ENCODE peak calls at places on chromosomes 7 and 10, in ten cellular contexts. B is mammary epithelial cell; A is NT2/D1; P is MM.1S; V is adipocyte; J is hepatocyte; D is cardiac fibroblast; N is AG09309; C is CD8-positive, alpha-beta memory T cell; T is brain microvascular endothelial cell. F is an unnamed sample.
A peak's percentile ranks its signal among the peaks of the same experiment; 100 is the strongest.

GRCh38 chr10:20100157-20100556 is 283.9 kb downstream of the PLXDC2 start:
- DNase-seq in D (peak; percentile 86), C (no peak), N (no peak), V (no peak), J (peak; percentile 29), B (peak; percentile 68), P (no peak), A (no peak), T (peak; percentile 23), F (peak; percentile 1)

GRCh38 chr7:24825315-24825917 is 68.2 kb upstream of the GSDME start:
- DNase-seq in N (no peak), P (no peak), B (peak; percentile 57), T (no peak), D (no peak), V (no peak), C (no peak), J (peak; percentile 20), A (no peak), F (no peak)

GRCh38 chr10:120457431-120458172 is 575 bp downstream of the PLPP4 start:
- DNase-seq in T (no peak), A (no peak), J (no peak), P (no peak), N (no peak), D (no peak), C (no peak), V (no peak), B (no peak), F (no peak)

GRCh38 chr10:107914450-107915276 is 750.2 kb upstream of the SORCS1 start:
- DNase-seq in J (peak; percentile 50), A (no peak), C (no peak), D (no peak), V (peak; percentile 39), P (no peak), B (peak; percentile 30), N (no peak), T (no peak), F (no peak)

GRCh38 chr10:58638406-58638805 is 125.7 kb downstream of the BICC1 start:
- DNase-seq in V (peak; percentile 54), J (no peak), T (peak; percentile 86), B (no peak), C (no peak), A (no peak), P (no peak), D (peak; percentile 62), N (no peak), F (no peak)

GRCh38 chr7:99121496-99122021 is 22.3 kb downstream of the SMURF1 start:
- DNase-seq in N (no peak), C (no peak), B (no peak), J (no peak), V (no peak), T (peak; percentile 70), P (no peak), D (peak; percentile 79), A (no peak), F (no peak)

GRCh38 chr10:74514322-74514721 is 312.1 kb upstream of the KAT6B start:
- DNase-seq in P (no peak), T (no peak), B (no peak), V (no peak), J (no peak), D (no peak), C (no peak), A (no peak), N (no peak), F (no peak)

GRCh38 chr7:4875391-4875790 is 8.1 kb downstream of the RADIL start:
- DNase-seq in N (no peak), J (no peak), A (no peak), D (no peak), P (no peak), B (no peak), V (no peak), T (no peak), C (no peak), F (no peak)

GRCh38 chr10:124641282-124642075 is 102.7 kb downstream of the FAM53B start:
- DNase-seq in D (peak; percentile 58), J (peak; percentile 32), C (peak; percentile 61), T (peak; percentile 63), V (peak; percentile 46), B (peak; percentile 54), N (peak; percentile 18), A (no peak), P (no peak), F (no peak)

GRCh38 chr10:55410415-55410885 is 609.4 kb upstream of the PCDH15 start:
- DNase-seq in A (peak; percentile 6), P (no peak), N (no peak), J (peak; percentile 28), V (no peak), B (no peak), D (no peak), T (peak; percentile 4), C (no peak), F (no peak)

GRCh38 chr10:485776-486572 is 203.5 kb downstream of the DIP2C start:
- DNase-seq in P (peak; percentile 15), J (no peak), T (no peak), C (no peak), B (no peak), V (no peak), D (no peak), N (no peak), A (no peak), F (no peak)

GRCh38 chr10:71712572-71713134 is 6.9 kb downstream of the C10orf105 start:
- DNase-seq in N (no peak), T (no peak), J (no peak), V (no peak), P (no peak), C (peak; percentile 67), B (no peak), A (no peak), D (no peak), F (no peak)

GRCh38 chr7:106779877-106780276 is 85.2 kb upstream of the PIK3CG start:
- DNase-seq in D (no peak), V (no peak), C (no peak), J (peak; percentile 69), P (peak; percentile 29), N (no peak), T (no peak), A (no peak), B (no peak), F (no peak)

GRCh38 chr10:103890194-103890658 is 27.8 kb downstream of the STN1 start:
- DNase-seq in N (no peak), P (no peak), J (peak; percentile 79), C (no peak), B (peak; percentile 82), T (no peak), A (no peak), V (no peak), D (peak; percentile 50), F (no peak)

GRCh38 chr7:132371948-132372347 is 204.3 kb downstream of the PLXNA4 start:
- DNase-seq in P (no peak), T (no peak), J (no peak), V (no peak), C (no peak), B (no peak), D (no peak), A (no peak), N (no peak), F (no peak)

GRCh38 chr7:54183055-54183454 is 359.1 kb upstream of the VSTM2A start:
- DNase-seq in T (no peak), P (no peak), J (no peak), A (no peak), V (no peak), D (no peak), N (no peak), B (no peak), C (no peak), F (no peak)
- H3K4me3 ChIP-seq in T (no peak overlapping the region), P (no peak overlapping the region), J (no peak overlapping the region), A (no peak overlapping the region), V (no peak overlapping the region), D (no peak overlapping the region), N (no peak overlapping the region), B (no peak overlapping the region), C (no peak overlapping the region), F (no peak overlapping the region)

GRCh38 chr7:102044984-102045673 is 227.7 kb downstream of the CUX1 start:
- DNase-seq in B (no peak), V (peak; percentile 96), J (peak; percentile 67), P (no peak), C (no peak), D (peak; percentile 71), A (no peak), T (peak; percentile 67), N (peak; percentile 86), F (peak; percentile 89)

GRCh38 chr7:102047167-102047566 is 229.7 kb downstream of the CUX1 start:
- DNase-seq in B (no peak), P (no peak), N (no peak), D (no peak), J (no peak), T (no peak), A (no peak), C (no peak), V (no peak), F (no peak)

GRCh38 chr7:102046373-102047117 is 229.1 kb downstream of the CUX1 start:
- DNase-seq in A (no peak), C (no peak), D (peak; percentile 30), N (no peak), J (no peak), P (no peak), B (no peak), T (peak; percentile 7), V (no peak), F (no peak)

GRCh38 chr7:102044641-102044983 is 227.2 kb downstream of the CUX1 start:
- DNase-seq in N (no peak), B (no peak), A (no peak), J (no peak), P (no peak), T (no peak), V (no peak), D (no peak), C (no peak), F (no peak)

GRCh38 chr7:102045681-102046372 is 228.4 kb downstream of the CUX1 start:
- DNase-seq in V (no peak), B (no peak), D (no peak), N (no peak), C (no peak), J (no peak), P (no peak), T (no peak), A (no peak), F (no peak)
- H3K4me3 ChIP-seq in V (peak overlapping the region; percentile 74), B (no peak overlapping the region), D (no peak overlapping the region), N (no peak overlapping the region), C (no peak overlapping the region), J (no peak overlapping the region), P (no peak overlapping the region), T (no peak overlapping the region), A (no peak overlapping the region), F (no peak overlapping the region)

DNA sequence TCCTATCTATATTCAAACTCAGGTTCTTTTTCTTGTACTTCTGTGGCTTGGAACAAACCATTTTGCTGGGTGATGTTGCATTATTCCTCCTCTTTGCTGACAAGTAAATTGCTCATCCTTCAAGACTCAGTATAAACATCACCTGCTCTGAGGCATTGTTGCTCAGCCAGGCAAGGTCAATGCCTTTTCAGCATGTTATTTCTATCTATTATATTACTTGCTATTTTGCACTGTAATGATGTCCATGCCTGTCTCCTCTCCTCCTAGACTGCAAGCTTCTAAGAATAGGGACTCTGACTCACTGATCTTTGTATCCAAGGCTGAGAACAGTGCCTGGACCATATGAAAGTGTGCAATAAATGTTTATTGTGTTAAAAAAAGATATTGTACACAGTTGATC is 293.8 kb downstream of the RNLS start:
- DNase-seq in A (no peak), B (peak; percentile 31), D (peak; percentile 39), N (no peak), J (no peak), C (no peak), P (no peak), T (no peak), V (peak; percentile 11), F (peak; percentile 38)
- H3K4me3 ChIP-seq in A (no peak overlapping the region), B (no peak overlapping the region), D (no peak overlapping the region), N (no peak overlapping the region), J (no peak overlapping the region), C (no peak overlapping the region), P (no peak overlapping the region), T (no peak overlapping the region), V (no peak overlapping the region), F (no peak overlapping the region)

GRCh38 chr7:27973625-27974024 is 207.0 kb downstream of the JAZF1 start:
- DNase-seq in A (no peak), J (no peak), B (no peak), C (no peak), N (no peak), P (no peak), V (no peak), T (no peak), D (no peak), F (no peak)
- H3K4me3 ChIP-seq in A (no peak overlapping the region), J (no peak overlapping the region), B (no peak overlapping the region), C (no peak overlapping the region), N (no peak overlapping the region), P (no peak overlapping the region), V (no peak overlapping the region), T (no peak overlapping the region), D (no peak overlapping the region), F (no peak overlapping the region)

F was measured in skeletal muscle cell.